ENCODE peak calls at places on chromosomes 7 and 10, in ten cellular contexts. D is glutamatergic neuron; S is RWPE1; L is T-helper 2 cell; W is kidney tubule cell; G is myocyte; X is progenitor cell of endocrine pancreas; A is activated T-helper 1 cell treated with Interleukin-2 at 50 U/mL for 16 hours; F is stimulated activated CD4-positive, alpha-beta T cell treated with anti-CD3 and anti-CD28 coated beads, Interleukin-2, amount 100 ng/mL, for 48 hours; Q is skeletal muscle cell. M is an unnamed sample.

GRCh38 chr10:75295901-75296441 is 60.2 kb upstream of the COMTD1 start:
- DNase-seq in D (no peak), S (no peak), L (no peak), W (no peak), G (no peak), X (no peak), A (no peak), F (no peak), Q (no peak), M (no peak)

GRCh38 chr7:21996641-21997040 is 50.9 kb upstream of the CDCA7L start:
- DNase-seq in D (no peak), S (peak), L (no peak), W (no peak), G (no peak), X (no peak), A (no peak), F (no peak), Q (no peak), M (no peak)

GRCh38 chr7:134699021-134699818 is 52.6 kb downstream of the BPGM start:
- DNase-seq in D (no peak), S (no peak), L (no peak), W (no peak), G (no peak), X (no peak), A (no peak), F (no peak), Q (no peak), M (no peak)

GRCh38 chr10:7561216-7561893 is 105.4 kb downstream of the ITIH5 start:
- DNase-seq in D (peak), S (no peak), L (no peak), W (peak), G (no peak), X (no peak), A (no peak), F (no peak), Q (no peak), M (peak)

GRCh38 chr7:101563933-101564777 is 64.9 kb downstream of the MYL10 start:
- DNase-seq in D (no peak), S (no peak), L (no peak), W (no peak), G (no peak), X (no peak), A (no peak), F (no peak), Q (no peak), M (no peak)

GRCh38 chr7:851204-851603 is 18.9 kb downstream of the SUN1 start:
- DNase-seq in D (no peak), S (no peak), L (no peak), W (no peak), G (no peak), X (no peak), A (no peak), F (no peak), Q (no peak), M (no peak)

GRCh38 chr7:11787534-11787933 is 44.5 kb downstream of the THSD7A start:
- DNase-seq in D (no peak), S (no peak), L (no peak), W (no peak), G (no peak), X (no peak), A (no peak), F (no peak), Q (no peak), M (no peak)

GRCh38 chr10:75021851-75022250 is 89.6 kb upstream of the SAMD8 start:
- DNase-seq in D (no peak), S (no peak), L (no peak), W (no peak), G (no peak), X (peak), A (no peak), F (no peak), Q (no peak), M (peak)

GRCh38 chr10:132141526-132142395 is 45.0 kb upstream of the DPYSL4 start:
- DNase-seq in D (peak), S (no peak), L (no peak), W (no peak), G (no peak), X (no peak), A (no peak), F (no peak), Q (no peak), M (no peak)

GRCh38 chr7:134365341-134366054 is 48.8 kb upstream of the SLC35B4 start:
- DNase-seq in D (no peak), S (peak), L (no peak), W (peak), G (no peak), X (no peak), A (no peak), F (no peak), Q (peak), M (no peak)

GRCh38 chr7:74027683-74028320 is at the start of gene ELN:
- DNase-seq in D (peak), S (no peak), L (no peak), W (no peak), G (no peak), X (no peak), A (no peak), F (no peak), Q (no peak), M (no peak)

GRCh38 chr10:65518379-65518778 is 1407.5 kb upstream of the LRRTM3 start:
- DNase-seq in D (no peak), S (no peak), L (no peak), W (peak), G (no peak), X (no peak), A (no peak), F (no peak), Q (no peak), M (no peak)

GRCh38 chr10:91206427-91206826 is 14.0 kb upstream of the PCGF5 start:
- DNase-seq in D (no peak), S (no peak), L (no peak), W (no peak), G (no peak), X (no peak), A (no peak), F (no peak), Q (no peak), M (no peak)

GRCh38 chr7:101784275-101785127 is 32.9 kb upstream of the CUX1 start:
- DNase-seq in D (no peak), S (no peak), L (no peak), W (no peak), G (peak), X (no peak), A (no peak), F (no peak), Q (peak), M (no peak)

GRCh38 chr7:88546808-88547207 is 212.7 kb upstream of the ZNF804B start:
- DNase-seq in D (peak), S (no peak), L (no peak), W (peak), G (no peak), X (no peak), A (no peak), F (peak), Q (no peak), M (no peak)

GRCh38 chr7:51013218-51013786 is 230.6 kb upstream of the GRB10 start:
- DNase-seq in D (no peak), S (no peak), L (no peak), W (no peak), G (no peak), X (no peak), A (no peak), F (no peak), Q (no peak), M (no peak)

GRCh38 chr7:95396136-95397032 is at the start of gene PON3:
- DNase-seq in D (no peak), S (peak), L (no peak), W (no peak), G (no peak), X (no peak), A (no peak), F (no peak), Q (no peak), M (peak)

GRCh38 chr10:10903620-10904019 is 114.1 kb upstream of the CELF2 start:
- DNase-seq in D (no peak), S (no peak), L (no peak), W (peak), G (no peak), X (no peak), A (no peak), F (no peak), Q (no peak), M (peak)

GRCh38 chr7:5363729-5364128 is 59.9 kb downstream of the TNRC18 start:
- DNase-seq in D (no peak), S (no peak), L (no peak), W (no peak), G (no peak), X (no peak), A (no peak), F (no peak), Q (no peak), M (no peak)

GRCh38 chr10:102620615-102621417 is 23.5 kb upstream of the TRIM8 start:
- DNase-seq in D (no peak), S (no peak), L (no peak), W (no peak), G (peak), X (no peak), A (no peak), F (no peak), Q (no peak), M (no peak)

GRCh38 chr10:78544447-78545085 is 510.9 kb downstream of the RPS24 start:
- DNase-seq in D (no peak), S (no peak), L (no peak), W (no peak), G (no peak), X (no peak), A (no peak), F (no peak), Q (no peak), M (no peak)

GRCh38 chr7:103524042-103524907 is 78.3 kb upstream of the SLC26A5 start:
- DNase-seq in D (no peak), S (peak), L (no peak), W (peak), G (peak), X (no peak), A (no peak), F (no peak), Q (peak), M (no peak)

GRCh38 chr10:17146888-17147287 is 17.3 kb upstream of the CUBN start:
- DNase-seq in D (no peak), S (no peak), L (no peak), W (no peak), G (no peak), X (no peak), A (no peak), F (no peak), Q (no peak), M (no peak)

GRCh38 chr7:132065193-132065972 is 509.0 kb upstream of the PODXL start:
- DNase-seq in D (no peak), S (peak), L (no peak), W (peak), G (peak), X (no peak), A (no peak), F (no peak), Q (peak), M (no peak)

GRCh38 chr7:139699640-139700504 is 77.9 kb downstream of the HIPK2 start:
- DNase-seq in D (no peak), S (no peak), L (no peak), W (no peak), G (no peak), X (no peak), A (no peak), F (no peak), Q (no peak), M (no peak)

GRCh38 chr7:103637726-103638125 is 191.7 kb upstream of the SLC26A5 start:
- DNase-seq in D (no peak), S (peak), L (no peak), W (peak), G (no peak), X (no peak), A (no peak), F (no peak), Q (no peak), M (no peak)

M was measured in Caco-2.